ENCODE peak calls at places on chromosomes 12 and 14, in nine cellular contexts. C is activated naive CD8-positive, alpha-beta T cell treated with anti-CD3 and anti-CD28 coated beads, Interleukin-2, amount 10 ng/mL, durations not matched to agents 7 days and 5 days; S is H9; Q is activated effector memory CD4-positive, alpha-beta T cell treated with anti-CD3 and anti-CD28 coated beads, Interleukin-2, amount 50 U/mL, for 16 hours; Z is ELR; B is stimulated activated CD8-positive, alpha-beta memory T cell treated with anti-CD3 and anti-CD28 coated beads, Interleukin-12 subunit alpha, Interleukin-12 subunit beta, amount 100 ng/mL, for 1 hour; M is tibial nerve; D is Calu3; T is HFF-Myc. H is an unnamed sample.

GRCh38 chr14:39419272-39419671 is 13.0 kb downstream of the FBXO33 start:
- DNase-seq in C (no peak), S (no peak), Q (no peak), Z (peak), B (no peak), M (no peak), D (no peak), T (no peak), H (no peak)

GRCh38 chr14:76181546-76181945 is 29.8 kb downstream of the GPATCH2L start:
- DNase-seq in C (no peak), S (no peak), Q (no peak), Z (peak), B (no peak), M (no peak), D (no peak), T (no peak), H (no peak)

GRCh38 chr12:2803635-2804380 is 8.7 kb upstream of the ITFG2 start:
- DNase-seq in C (no peak), S (no peak), Q (no peak), Z (no peak), B (no peak), M (no peak), D (no peak), T (no peak), H (no peak)

GRCh38 chr12:65497645-65498044 is 219.2 kb downstream of the MSRB3 start:
- DNase-seq in C (no peak), S (no peak), Q (no peak), Z (no peak), B (no peak), M (no peak), D (no peak), T (no peak), H (no peak)

GRCh38 chr14:52583544-52583943 is 30.9 kb downstream of the GPR137C start:
- DNase-seq in C (no peak), S (no peak), Q (no peak), Z (peak), B (no peak), M (no peak), D (no peak), T (no peak), H (no peak)

GRCh38 chr12:33486058-33486457 is 46.4 kb upstream of the SYT10 start:
- DNase-seq in C (no peak), S (no peak), Q (no peak), Z (no peak), B (no peak), M (no peak), D (peak), T (no peak), H (no peak)

GRCh38 chr14:54627325-54627717 is 60.4 kb downstream of the SAMD4A start:
- DNase-seq in C (no peak), S (no peak), Q (peak), Z (no peak), B (no peak), M (no peak), D (no peak), T (no peak), H (peak)

GRCh38 chr12:58819345-58819744 is 101.0 kb downstream of the LRIG3 start:
- DNase-seq in C (no peak), S (peak), Q (no peak), Z (no peak), B (no peak), M (no peak), D (no peak), T (no peak), H (no peak)

GRCh38 chr14:65228436-65228835 is 126.1 kb upstream of the MAX start:
- DNase-seq in C (no peak), S (no peak), Q (no peak), Z (no peak), B (no peak), M (no peak), D (no peak), T (no peak), H (no peak)

H was measured in effector memory CD8-positive, alpha-beta T cell.